ENCODE peak calls at places on chromosomes 4 and X, in six cellular contexts. One of them, this sample, is unnamed.

GRCh38 chrX:39974228-39974627 is 123.5 kb downstream of the BCOR start:
- DNase-seq in AG09309: no peak
- DNase-seq in GM06990: no peak
- DNase-seq in neural progenitor cell: no peak
- DNase-seq in lung: no peak
- DNase-seq in fibroblast of pulmonary artery: no peak
- DNase-seq in this sample: no peak

GRCh38 chrX:2788980-2789379 is 37.1 kb downstream of the XG start:
- DNase-seq in neural progenitor cell: no peak
- DNase-seq in lung: no peak
- DNase-seq in AG09309: no peak
- DNase-seq in GM06990: no peak
- DNase-seq in fibroblast of pulmonary artery: no peak
- DNase-seq in this sample: no peak

GRCh38 chr4:156575430-156576073 is 396.0 kb downstream of the PDGFC start:
- DNase-seq in fibroblast of pulmonary artery: peak
- DNase-seq in lung: no peak
- DNase-seq in AG09309: no peak
- DNase-seq in neural progenitor cell: peak
- DNase-seq in GM06990: no peak
- DNase-seq in this sample: no peak

GRCh38 chr4:168871686-168872085 is 138.4 kb downstream of the CBR4 start:
- DNase-seq in AG09309: no peak
- DNase-seq in GM06990: no peak
- DNase-seq in fibroblast of pulmonary artery: no peak
- DNase-seq in neural progenitor cell: no peak
- DNase-seq in lung: no peak
- DNase-seq in this sample: no peak

GRCh38 chrX:103758555-103758954 is 18.1 kb upstream of the PLP1 start:
- DNase-seq in GM06990: no peak
- DNase-seq in AG09309: no peak
- DNase-seq in fibroblast of pulmonary artery: no peak
- DNase-seq in neural progenitor cell: no peak
- DNase-seq in lung: no peak
- DNase-seq in this sample: no peak

GRCh38 chrX:78455901-78456300 is 128.5 kb upstream of the CYSLTR1 start:
- DNase-seq in AG09309: no peak
- DNase-seq in fibroblast of pulmonary artery: peak
- DNase-seq in neural progenitor cell: no peak
- DNase-seq in lung: no peak
- DNase-seq in GM06990: no peak
- DNase-seq in this sample: peak

GRCh38 chr4:2220016-2220620 is 21.8 kb downstream of the HAUS3 start:
- DNase-seq in AG09309: peak
- DNase-seq in neural progenitor cell: peak
- DNase-seq in lung: peak
- DNase-seq in fibroblast of pulmonary artery: peak
- DNase-seq in GM06990: peak
- DNase-seq in this sample: peak

GRCh38 chr4:25299476-25300203 is 12.9 kb upstream of the ZCCHC4 start:
- DNase-seq in neural progenitor cell: no peak
- DNase-seq in GM06990: no peak
- DNase-seq in AG09309: no peak
- DNase-seq in fibroblast of pulmonary artery: no peak
- DNase-seq in lung: peak
- DNase-seq in this sample: no peak

GRCh38 chr4:2742081-2742822 is 13.9 kb downstream of the TNIP2 start:
- DNase-seq in AG09309: no peak
- DNase-seq in fibroblast of pulmonary artery: no peak
- DNase-seq in GM06990: no peak
- DNase-seq in lung: no peak
- DNase-seq in neural progenitor cell: no peak
- DNase-seq in this sample: no peak

GRCh38 chrX:154399527-154400368 is 1.6 kb downstream of the RPL10 start:
- DNase-seq in GM06990: no peak
- DNase-seq in AG09309: no peak
- DNase-seq in fibroblast of pulmonary artery: no peak
- DNase-seq in neural progenitor cell: no peak
- DNase-seq in lung: no peak
- DNase-seq in this sample: no peak

GRCh38 chrX:132199941-132200340 is 19.3 kb downstream of the RAP2C start:
- DNase-seq in fibroblast of pulmonary artery: no peak
- DNase-seq in AG09309: no peak
- DNase-seq in GM06990: no peak
- DNase-seq in neural progenitor cell: no peak
- DNase-seq in lung: no peak
- DNase-seq in this sample: no peak

GRCh38 chrX:16488959-16489358 is 161.0 kb upstream of the S100G start:
- DNase-seq in neural progenitor cell: no peak
- DNase-seq in GM06990: no peak
- DNase-seq in AG09309: no peak
- DNase-seq in lung: no peak
- DNase-seq in fibroblast of pulmonary artery: no peak
- DNase-seq in this sample: no peak

GRCh38 chr4:76896731-76897521 is 1.0 kb downstream of the SOWAHB start:
- DNase-seq in AG09309: no peak
- DNase-seq in fibroblast of pulmonary artery: peak
- DNase-seq in GM06990: peak
- DNase-seq in neural progenitor cell: peak
- DNase-seq in lung: no peak
- DNase-seq in this sample: peak

GRCh38 chrX:77493677-77494553 is 46.7 kb downstream of the FGF16 start:
- DNase-seq in lung: no peak
- DNase-seq in AG09309: peak
- DNase-seq in neural progenitor cell: peak
- DNase-seq in GM06990: no peak
- DNase-seq in fibroblast of pulmonary artery: peak
- DNase-seq in this sample: peak

GRCh38 chr4:124337874-124338273 is 374.7 kb downstream of the ANKRD50 start:
- DNase-seq in lung: no peak
- DNase-seq in GM06990: no peak
- DNase-seq in neural progenitor cell: no peak
- DNase-seq in fibroblast of pulmonary artery: peak
- DNase-seq in AG09309: no peak
- DNase-seq in this sample: peak

GRCh38 chr4:146033149-146033548 is 94.5 kb upstream of the ZNF827 start:
- DNase-seq in GM06990: no peak
- DNase-seq in fibroblast of pulmonary artery: no peak
- DNase-seq in neural progenitor cell: no peak
- DNase-seq in AG09309: no peak
- DNase-seq in lung: peak
- DNase-seq in this sample: peak

GRCh38 chrX:149937881-149938426 is 337 bp downstream of the EOLA2 start:
- DNase-seq in fibroblast of pulmonary artery: peak
- DNase-seq in AG09309: no peak
- DNase-seq in neural progenitor cell: peak
- DNase-seq in lung: no peak
- DNase-seq in GM06990: no peak
- DNase-seq in this sample: no peak

GRCh38 chr4:7194251-7195137 is 2.2 kb downstream of the SORCS2 start:
- DNase-seq in GM06990: no peak
- DNase-seq in AG09309: no peak
- DNase-seq in neural progenitor cell: peak
- DNase-seq in fibroblast of pulmonary artery: peak
- DNase-seq in lung: peak
- DNase-seq in this sample: peak

GRCh38 chrX:17375631-17376380 is 806 bp downstream of the NHS start:
- DNase-seq in lung: no peak
- DNase-seq in neural progenitor cell: peak
- DNase-seq in fibroblast of pulmonary artery: peak
- DNase-seq in GM06990: peak
- DNase-seq in AG09309: no peak
- DNase-seq in this sample: peak

GRCh38 chrX:68686684-68687045 is 39.2 kb downstream of the STARD8 start:
- DNase-seq in GM06990: no peak
- DNase-seq in lung: no peak
- DNase-seq in AG09309: no peak
- DNase-seq in neural progenitor cell: peak
- DNase-seq in fibroblast of pulmonary artery: peak
- DNase-seq in this sample: peak

GRCh38 chrX:48665991-48666390 is 17.6 kb upstream of the WAS start:
- DNase-seq in fibroblast of pulmonary artery: peak
- DNase-seq in lung: no peak
- DNase-seq in neural progenitor cell: no peak
- DNase-seq in AG09309: no peak
- DNase-seq in GM06990: no peak
- DNase-seq in this sample: peak

GRCh38 chrX:85516131-85516530 is 136.7 kb upstream of the POF1B start:
- DNase-seq in AG09309: no peak
- DNase-seq in GM06990: no peak
- DNase-seq in neural progenitor cell: no peak
- DNase-seq in lung: no peak
- DNase-seq in fibroblast of pulmonary artery: no peak
- DNase-seq in this sample: no peak

GRCh38 chrX:72316408-72317079 is 10.8 kb upstream of the CITED1 start:
- DNase-seq in GM06990: no peak
- DNase-seq in fibroblast of pulmonary artery: no peak
- DNase-seq in lung: no peak
- DNase-seq in AG09309: no peak
- DNase-seq in neural progenitor cell: no peak
- DNase-seq in this sample: no peak

GRCh38 chrX:148412006-148412405 is 88.4 kb upstream of the AFF2 start:
- DNase-seq in GM06990: no peak
- DNase-seq in lung: no peak
- DNase-seq in AG09309: no peak
- DNase-seq in fibroblast of pulmonary artery: no peak
- DNase-seq in neural progenitor cell: no peak
- DNase-seq in this sample: no peak

GRCh38 chr4:165767671-165768070 is 105.4 kb upstream of the TLL1 start:
- DNase-seq in lung: no peak
- DNase-seq in AG09309: no peak
- DNase-seq in GM06990: no peak
- DNase-seq in fibroblast of pulmonary artery: no peak
- DNase-seq in neural progenitor cell: no peak
- DNase-seq in this sample: no peak
- H3K4me3 ChIP-seq in lung: no peak
- H3K4me3 ChIP-seq in AG09309: no peak
- H3K4me3 ChIP-seq in GM06990: no peak
- H3K4me3 ChIP-seq in fibroblast of pulmonary artery: no peak
- H3K4me3 ChIP-seq in neural progenitor cell: no peak
- H3K4me3 ChIP-seq in this sample: no peak

GRCh38 chr4:185965456-185966384 is 103.2 kb upstream of the TLR3 start:
- DNase-seq in neural progenitor cell: no peak
- DNase-seq in fibroblast of pulmonary artery: peak
- DNase-seq in AG09309: no peak
- DNase-seq in GM06990: peak
- DNase-seq in lung: no peak
- DNase-seq in this sample: peak
- TF ChIP-seq CTCF in neural progenitor cell: no peak
- TF ChIP-seq CTCF in fibroblast of pulmonary artery: no peak
- TF ChIP-seq CTCF in AG09309: no peak
- TF ChIP-seq CTCF in GM06990: no peak
- TF ChIP-seq CTCF in lung: no peak
- TF ChIP-seq CTCF in this sample: no peak

GRCh38 chr4:113847710-113848109 is 86.2 kb upstream of the CAMK2D start:
- DNase-seq in fibroblast of pulmonary artery: no peak
- DNase-seq in lung: no peak
- DNase-seq in GM06990: no peak
- DNase-seq in neural progenitor cell: no peak
- DNase-seq in AG09309: no peak
- DNase-seq in this sample: no peak
- H3K4me3 ChIP-seq in fibroblast of pulmonary artery: no peak
- H3K4me3 ChIP-seq in lung: no peak
- H3K4me3 ChIP-seq in GM06990: no peak
- H3K4me3 ChIP-seq in neural progenitor cell: no peak
- H3K4me3 ChIP-seq in AG09309: no peak
- H3K4me3 ChIP-seq in this sample: no peak

DNA sequence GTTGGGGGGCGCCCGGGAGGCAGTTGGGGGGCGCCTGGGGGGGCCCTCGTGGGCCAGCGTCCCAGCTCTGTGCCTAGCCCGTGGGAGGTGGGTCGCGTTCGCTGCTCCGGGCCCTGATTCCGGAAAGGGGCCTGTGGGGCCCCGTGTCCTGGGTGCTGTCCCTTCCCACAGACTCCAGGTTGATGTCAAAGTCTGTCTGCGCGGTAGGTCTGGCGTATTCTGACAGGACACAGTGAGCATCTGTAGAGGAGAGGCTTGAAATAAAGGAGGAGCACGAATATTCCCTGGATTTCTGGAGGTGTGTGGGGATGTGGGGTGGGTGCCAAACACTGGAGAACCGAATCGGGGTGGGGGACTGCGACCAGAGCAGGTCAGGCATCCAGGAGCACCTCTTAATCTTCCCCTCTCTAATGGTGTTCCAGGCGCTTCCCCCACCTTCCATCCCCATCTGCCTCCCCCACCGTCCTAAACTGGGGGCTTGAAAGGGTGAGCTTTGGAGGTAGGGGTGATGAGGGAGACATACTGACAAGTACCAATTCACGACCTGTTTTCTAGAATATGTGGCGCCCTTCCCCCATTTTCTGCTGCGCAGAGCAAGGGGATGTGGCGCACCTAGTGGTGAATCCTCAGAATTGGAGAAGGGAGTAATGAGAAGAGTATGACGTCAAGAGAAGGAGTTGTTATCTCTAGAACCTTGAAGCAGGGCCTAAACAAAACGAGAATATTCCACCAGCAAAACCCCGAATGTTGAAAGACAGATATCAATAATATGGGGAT is 873 bp downstream of the GPRASP1 start:
- DNase-seq in neural progenitor cell: peak
- DNase-seq in fibroblast of pulmonary artery: peak
- DNase-seq in AG09309: no peak
- DNase-seq in lung: no peak
- DNase-seq in GM06990: no peak
- DNase-seq in this sample: peak
- TF ChIP-seq CTCF in neural progenitor cell: peak
- TF ChIP-seq CTCF in fibroblast of pulmonary artery: peak
- TF ChIP-seq CTCF in AG09309: peak
- TF ChIP-seq CTCF in lung: no peak
- TF ChIP-seq CTCF in GM06990: peak
- TF ChIP-seq CTCF in this sample: peak

GRCh38 chrX:619451-619811 is 11.2 kb upstream of the SHOX start:
- DNase-seq in lung: no peak
- DNase-seq in neural progenitor cell: no peak
- DNase-seq in fibroblast of pulmonary artery: no peak
- DNase-seq in GM06990: no peak
- DNase-seq in AG09309: no peak
- DNase-seq in this sample: no peak
- H3K4me3 ChIP-seq in lung: no peak
- H3K4me3 ChIP-seq in neural progenitor cell: no peak
- H3K4me3 ChIP-seq in fibroblast of pulmonary artery: no peak
- H3K4me3 ChIP-seq in GM06990: no peak
- H3K4me3 ChIP-seq in AG09309: no peak
- H3K4me3 ChIP-seq in this sample: no peak

GRCh38 chrX:49725923-49726904 is 30.4 kb upstream of the PAGE1 start:
- DNase-seq in AG09309: no peak
- DNase-seq in neural progenitor cell: no peak
- DNase-seq in fibroblast of pulmonary artery: no peak
- DNase-seq in lung: no peak
- DNase-seq in GM06990: no peak
- DNase-seq in this sample: no peak
- TF ChIP-seq CTCF in AG09309: no peak
- TF ChIP-seq CTCF in neural progenitor cell: no peak
- TF ChIP-seq CTCF in fibroblast of pulmonary artery: no peak
- TF ChIP-seq CTCF in lung: no peak
- TF ChIP-seq CTCF in GM06990: no peak
- TF ChIP-seq CTCF in this sample: no peak